ENCODE peak calls at places on chromosome 2, in five cellular contexts. One of them, this sample, is unnamed.

GRCh38 chr2:237205111-237205541 is 119.4 kb downstream of the COPS8 start:
- DNase-seq in esophagus muscularis mucosa: no peak
- DNase-seq in choroid plexus epithelial cell: no peak
- DNase-seq in Caco-2: no peak
- DNase-seq in esophagus squamous epithelium: no peak
- DNase-seq in this sample: no peak

GRCh38 chr2:39411186-39411944 is 25.7 kb downstream of the MAP4K3 start:
- DNase-seq in esophagus muscularis mucosa: no peak
- DNase-seq in esophagus squamous epithelium: no peak
- DNase-seq in choroid plexus epithelial cell: peak; percentile 75
- DNase-seq in Caco-2: no peak
- DNase-seq in this sample: peak; percentile 70

GRCh38 chr2:46805401-46805951 is 110.1 kb downstream of the MCFD2 start:
- DNase-seq in Caco-2: no peak
- DNase-seq in esophagus muscularis mucosa: peak; percentile 45
- DNase-seq in esophagus squamous epithelium: no peak
- DNase-seq in choroid plexus epithelial cell: no peak
- DNase-seq in this sample: no peak

GRCh38 chr2:174693344-174693743 is 70.9 kb downstream of the CHRNA1 start:
- DNase-seq in esophagus muscularis mucosa: no peak
- DNase-seq in esophagus squamous epithelium: no peak
- DNase-seq in Caco-2: no peak
- DNase-seq in choroid plexus epithelial cell: no peak
- DNase-seq in this sample: no peak

GRCh38 chr2:171598713-171599319 is 76.5 kb downstream of the CYBRD1 start:
- DNase-seq in Caco-2: peak; percentile 60
- DNase-seq in esophagus muscularis mucosa: peak; percentile 34
- DNase-seq in choroid plexus epithelial cell: peak; percentile 88
- DNase-seq in esophagus squamous epithelium: no peak
- DNase-seq in this sample: peak; percentile 47

GRCh38 chr2:149597050-149598013 is 9.8 kb upstream of the MMADHC start:
- DNase-seq in Caco-2: peak; percentile 55
- DNase-seq in choroid plexus epithelial cell: peak; percentile 95
- DNase-seq in esophagus muscularis mucosa: no peak
- DNase-seq in esophagus squamous epithelium: no peak
- DNase-seq in this sample: peak; percentile 50

GRCh38 chr2:80238692-80239469 is 65.7 kb downstream of the LRRTM1 start:
- DNase-seq in choroid plexus epithelial cell: peak; percentile 1
- DNase-seq in esophagus muscularis mucosa: no peak
- DNase-seq in esophagus squamous epithelium: no peak
- DNase-seq in Caco-2: peak; percentile 39
- DNase-seq in this sample: peak; percentile 28

GRCh38 chr2:231563378-231563961 is 29.2 kb upstream of the TEX44 start:
- DNase-seq in choroid plexus epithelial cell: peak; percentile 73
- DNase-seq in esophagus squamous epithelium: no peak
- DNase-seq in Caco-2: peak; percentile 64
- DNase-seq in esophagus muscularis mucosa: no peak
- DNase-seq in this sample: no peak

GRCh38 chr2:221272729-221273128 is 299.4 kb downstream of the EPHA4 start:
- DNase-seq in Caco-2: no peak
- DNase-seq in choroid plexus epithelial cell: no peak
- DNase-seq in esophagus squamous epithelium: no peak
- DNase-seq in esophagus muscularis mucosa: no peak
- DNase-seq in this sample: no peak

GRCh38 chr2:46621499-46621898 is 142.1 kb downstream of the TMEM247 start:
- DNase-seq in esophagus muscularis mucosa: no peak
- DNase-seq in Caco-2: no peak
- DNase-seq in esophagus squamous epithelium: no peak
- DNase-seq in choroid plexus epithelial cell: no peak
- DNase-seq in this sample: no peak

GRCh38 chr2:42141687-42142475 is 27.3 kb upstream of the EML4 start:
- DNase-seq in esophagus squamous epithelium: no peak
- DNase-seq in Caco-2: peak; percentile 96
- DNase-seq in choroid plexus epithelial cell: peak; percentile 89
- DNase-seq in esophagus muscularis mucosa: no peak
- DNase-seq in this sample: peak; percentile 49

GRCh38 chr2:101306410-101306809 is 2.1 kb downstream of the RNF149 start:
- DNase-seq in esophagus muscularis mucosa: no peak
- DNase-seq in choroid plexus epithelial cell: no peak
- DNase-seq in esophagus squamous epithelium: no peak
- DNase-seq in Caco-2: no peak
- DNase-seq in this sample: no peak

GRCh38 chr2:70854416-70854815 is 18.8 kb upstream of the CD207 start:
- DNase-seq in esophagus muscularis mucosa: peak; percentile 86
- DNase-seq in Caco-2: no peak
- DNase-seq in esophagus squamous epithelium: no peak
- DNase-seq in choroid plexus epithelial cell: no peak
- DNase-seq in this sample: no peak

GRCh38 chr2:179422037-179422643 is 157.5 kb upstream of the SESTD1 start:
- DNase-seq in esophagus muscularis mucosa: peak; percentile 93
- DNase-seq in Caco-2: peak; percentile 72
- DNase-seq in esophagus squamous epithelium: no peak
- DNase-seq in choroid plexus epithelial cell: peak; percentile 87
- DNase-seq in this sample: peak; percentile 83

GRCh38 chr2:160650196-160651108 is 156.8 kb upstream of the RBMS1 start:
- DNase-seq in Caco-2: no peak
- DNase-seq in choroid plexus epithelial cell: no peak
- DNase-seq in esophagus muscularis mucosa: no peak
- DNase-seq in esophagus squamous epithelium: no peak
- DNase-seq in this sample: peak; percentile 72

GRCh38 chr2:55311444-55311870 is 42.4 kb upstream of the MTIF2 start:
- DNase-seq in esophagus squamous epithelium: no peak
- DNase-seq in Caco-2: no peak
- DNase-seq in choroid plexus epithelial cell: peak; percentile 67
- DNase-seq in esophagus muscularis mucosa: no peak
- DNase-seq in this sample: no peak

GRCh38 chr2:90207454-90208058 is 1516.1 kb downstream of the RPIA start:
- DNase-seq in esophagus muscularis mucosa: no peak
- DNase-seq in Caco-2: no peak
- DNase-seq in esophagus squamous epithelium: no peak
- DNase-seq in choroid plexus epithelial cell: peak; percentile 5
- DNase-seq in this sample: no peak

GRCh38 chr2:95346236-95346737 is 49.1 kb downstream of the KCNIP3 start:
- DNase-seq in esophagus muscularis mucosa: no peak
- DNase-seq in esophagus squamous epithelium: no peak
- DNase-seq in choroid plexus epithelial cell: peak; percentile 25
- DNase-seq in Caco-2: no peak
- DNase-seq in this sample: peak; percentile 39

GRCh38 chr2:192194065-192194865 is 468 bp downstream of the TMEFF2 start:
- DNase-seq in esophagus squamous epithelium: no peak
- DNase-seq in Caco-2: no peak
- DNase-seq in choroid plexus epithelial cell: peak; percentile 31
- DNase-seq in esophagus muscularis mucosa: no peak
- DNase-seq in this sample: no peak

GRCh38 chr2:6940820-6941219 is 23.6 kb downstream of the RNF144A start:
- DNase-seq in choroid plexus epithelial cell: no peak
- DNase-seq in esophagus squamous epithelium: no peak
- DNase-seq in esophagus muscularis mucosa: peak; percentile 45
- DNase-seq in Caco-2: no peak
- DNase-seq in this sample: no peak

GRCh38 chr2:146997945-146998344 is 846.9 kb upstream of the ACVR2A start:
- DNase-seq in esophagus squamous epithelium: no peak
- DNase-seq in choroid plexus epithelial cell: no peak
- DNase-seq in esophagus muscularis mucosa: no peak
- DNase-seq in Caco-2: no peak
- DNase-seq in this sample: no peak

GRCh38 chr2:41937464-41937861 is 110.4 kb upstream of the PKDCC start:
- DNase-seq in esophagus squamous epithelium: no peak
- DNase-seq in esophagus muscularis mucosa: no peak
- DNase-seq in Caco-2: no peak
- DNase-seq in choroid plexus epithelial cell: no peak
- DNase-seq in this sample: no peak

GRCh38 chr2:74205586-74205985 is 7.2 kb downstream of the MTHFD2 start:
- DNase-seq in esophagus muscularis mucosa: no peak
- DNase-seq in Caco-2: no peak
- DNase-seq in esophagus squamous epithelium: no peak
- DNase-seq in choroid plexus epithelial cell: no peak
- DNase-seq in this sample: peak; percentile 76

GRCh38 chr2:149587950-149588487 is 444 bp upstream of the MMADHC start:
- DNase-seq in esophagus muscularis mucosa: no peak
- DNase-seq in Caco-2: no peak
- DNase-seq in choroid plexus epithelial cell: no peak
- DNase-seq in esophagus squamous epithelium: no peak
- DNase-seq in this sample: no peak

GRCh38 chr2:220221904-220222495 is 594.6 kb downstream of the SLC4A3 start:
- DNase-seq in esophagus muscularis mucosa: no peak
- DNase-seq in Caco-2: no peak
- DNase-seq in esophagus squamous epithelium: no peak
- DNase-seq in choroid plexus epithelial cell: no peak
- DNase-seq in this sample: no peak

GRCh38 chr2:121075641-121076500 is 209.1 kb downstream of the TFCP2L1 start:
- DNase-seq in choroid plexus epithelial cell: no peak
- DNase-seq in esophagus squamous epithelium: no peak
- DNase-seq in esophagus muscularis mucosa: no peak
- DNase-seq in Caco-2: peak; percentile 49
- DNase-seq in this sample: peak; percentile 30

GRCh38 chr2:222899413-222900181 is 38.8 kb downstream of the ACSL3 start:
- DNase-seq in Caco-2: peak; percentile 71
- DNase-seq in esophagus squamous epithelium: no peak
- DNase-seq in esophagus muscularis mucosa: no peak
- DNase-seq in choroid plexus epithelial cell: no peak
- DNase-seq in this sample: no peak

GRCh38 chr2:71101656-71102055 is 28.4 kb downstream of the MCEE start:
- DNase-seq in Caco-2: no peak
- DNase-seq in choroid plexus epithelial cell: peak; percentile 83
- DNase-seq in esophagus muscularis mucosa: no peak
- DNase-seq in esophagus squamous epithelium: no peak
- DNase-seq in this sample: no peak

GRCh38 chr2:174835797-174836255 is 71.6 kb upstream of the CHRNA1 start:
- DNase-seq in Caco-2: no peak
- DNase-seq in choroid plexus epithelial cell: peak; percentile 93
- DNase-seq in esophagus muscularis mucosa: no peak
- DNase-seq in esophagus squamous epithelium: no peak
- DNase-seq in this sample: no peak

GRCh38 chr2:123080331-123080730 is 944.8 kb upstream of the CNTNAP5 start:
- DNase-seq in esophagus squamous epithelium: no peak
- DNase-seq in choroid plexus epithelial cell: peak; percentile 14
- DNase-seq in esophagus muscularis mucosa: no peak
- DNase-seq in Caco-2: no peak
- DNase-seq in this sample: no peak

GRCh38 chr2:239803764-239804111 is 221.4 kb downstream of the NDUFA10 start:
- DNase-seq in esophagus muscularis mucosa: no peak
- DNase-seq in Caco-2: no peak
- DNase-seq in esophagus squamous epithelium: no peak
- DNase-seq in choroid plexus epithelial cell: no peak
- DNase-seq in this sample: no peak

GRCh38 chr2:239805043-239805329 is 220.2 kb downstream of the NDUFA10 start:
- DNase-seq in Caco-2: no peak
- DNase-seq in choroid plexus epithelial cell: no peak
- DNase-seq in esophagus muscularis mucosa: no peak
- DNase-seq in esophagus squamous epithelium: no peak
- DNase-seq in this sample: no peak

GRCh38 chr2:239803102-239803763 is 221.9 kb downstream of the NDUFA10 start:
- DNase-seq in esophagus squamous epithelium: no peak
- DNase-seq in choroid plexus epithelial cell: no peak
- DNase-seq in Caco-2: no peak
- DNase-seq in esophagus muscularis mucosa: no peak
- DNase-seq in this sample: no peak

GRCh38 chr2:239805414-239805813 is 219.7 kb downstream of the NDUFA10 start:
- DNase-seq in Caco-2: no peak
- DNase-seq in esophagus squamous epithelium: no peak
- DNase-seq in choroid plexus epithelial cell: no peak
- DNase-seq in esophagus muscularis mucosa: no peak
- DNase-seq in this sample: no peak

GRCh38 chr2:239804161-239805042 is 220.7 kb downstream of the NDUFA10 start:
- DNase-seq in esophagus muscularis mucosa: no peak
- DNase-seq in Caco-2: no peak
- DNase-seq in choroid plexus epithelial cell: no peak
- DNase-seq in esophagus squamous epithelium: no peak
- DNase-seq in this sample: no peak
- H3K4me3 ChIP-seq in esophagus muscularis mucosa: no peak overlapping the region
- H3K4me3 ChIP-seq in Caco-2: no peak overlapping the region
- H3K4me3 ChIP-seq in choroid plexus epithelial cell: no peak overlapping the region
- H3K4me3 ChIP-seq in esophagus squamous epithelium: no peak overlapping the region
- H3K4me3 ChIP-seq in this sample: no peak overlapping the region

GRCh38 chr2:229270551-229271410 is at the start of gene PID1:
- DNase-seq in esophagus muscularis mucosa: no peak
- DNase-seq in Caco-2: no peak
- DNase-seq in choroid plexus epithelial cell: peak; percentile 61
- DNase-seq in esophagus squamous epithelium: no peak
- DNase-seq in this sample: no peak
- H3K4me3 ChIP-seq in esophagus muscularis mucosa: peak within 1 kb of the TSS; percentile 68
- H3K4me3 ChIP-seq in Caco-2: peak within 1 kb of the TSS; percentile 69
- H3K4me3 ChIP-seq in choroid plexus epithelial cell: peak within 1 kb of the TSS; percentile 87
- H3K4me3 ChIP-seq in esophagus squamous epithelium: peak within 1 kb of the TSS; percentile 49
- H3K4me3 ChIP-seq in this sample: peak within 1 kb of the TSS; percentile 61

GRCh38 chr2:198186257-198186656 is 381.9 kb downstream of the PLCL1 start:
- DNase-seq in esophagus squamous epithelium: no peak
- DNase-seq in choroid plexus epithelial cell: no peak
- DNase-seq in Caco-2: no peak
- DNase-seq in esophagus muscularis mucosa: no peak
- DNase-seq in this sample: no peak

GRCh38 chr2:198188982-198189381 is 384.6 kb downstream of the PLCL1 start:
- DNase-seq in esophagus muscularis mucosa: no peak
- DNase-seq in esophagus squamous epithelium: no peak
- DNase-seq in choroid plexus epithelial cell: no peak
- DNase-seq in Caco-2: no peak
- DNase-seq in this sample: no peak
- H3K4me3 ChIP-seq in esophagus muscularis mucosa: no peak overlapping the region
- H3K4me3 ChIP-seq in esophagus squamous epithelium: no peak overlapping the region
- H3K4me3 ChIP-seq in choroid plexus epithelial cell: no peak overlapping the region
- H3K4me3 ChIP-seq in Caco-2: no peak overlapping the region
- H3K4me3 ChIP-seq in this sample: no peak overlapping the region

GRCh38 chr2:234026111-234026510 is 24.4 kb upstream of the SPP2 start:
- DNase-seq in esophagus squamous epithelium: no peak
- DNase-seq in choroid plexus epithelial cell: peak; percentile 14
- DNase-seq in Caco-2: no peak
- DNase-seq in esophagus muscularis mucosa: no peak
- DNase-seq in this sample: no peak

GRCh38 chr2:234024304-234024703 is 26.2 kb upstream of the SPP2 start:
- DNase-seq in choroid plexus epithelial cell: no peak
- DNase-seq in esophagus squamous epithelium: no peak
- DNase-seq in Caco-2: no peak
- DNase-seq in esophagus muscularis mucosa: no peak
- DNase-seq in this sample: no peak

GRCh38 chr2:234020332-234020731 is 30.2 kb upstream of the SPP2 start:
- DNase-seq in esophagus squamous epithelium: no peak
- DNase-seq in choroid plexus epithelial cell: no peak
- DNase-seq in esophagus muscularis mucosa: no peak
- DNase-seq in Caco-2: no peak
- DNase-seq in this sample: no peak

GRCh38 chr2:234025475-234025874 is 25.0 kb upstream of the SPP2 start:
- DNase-seq in esophagus squamous epithelium: no peak
- DNase-seq in Caco-2: no peak
- DNase-seq in esophagus muscularis mucosa: no peak
- DNase-seq in choroid plexus epithelial cell: peak; percentile 5
- DNase-seq in this sample: no peak

DNA sequence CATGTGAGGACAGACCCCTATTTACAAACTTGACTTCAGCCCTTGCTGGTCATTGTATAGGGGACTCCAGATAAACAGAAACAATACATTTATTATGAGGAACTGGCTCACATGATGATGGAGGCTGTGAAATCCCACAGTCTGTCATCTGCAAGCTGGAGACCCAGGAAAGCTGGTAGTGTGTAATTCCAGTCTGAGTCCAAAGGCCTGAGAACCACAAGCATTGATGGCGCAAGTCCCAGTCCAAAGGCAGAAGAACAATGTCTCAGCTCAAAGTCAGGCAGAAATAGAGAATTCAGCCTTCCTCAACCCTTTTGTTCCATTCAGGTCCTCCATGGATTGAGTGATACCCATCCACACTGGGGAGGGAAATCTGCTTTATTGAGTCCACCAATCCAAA is 28.1 kb upstream of the SPP2 start:
- DNase-seq in esophagus squamous epithelium: no peak
- DNase-seq in Caco-2: no peak
- DNase-seq in esophagus muscularis mucosa: no peak
- DNase-seq in choroid plexus epithelial cell: no peak
- DNase-seq in this sample: no peak
- H3K4me3 ChIP-seq in esophagus squamous epithelium: no peak overlapping the region
- H3K4me3 ChIP-seq in Caco-2: no peak overlapping the region
- H3K4me3 ChIP-seq in esophagus muscularis mucosa: no peak overlapping the region
- H3K4me3 ChIP-seq in choroid plexus epithelial cell: no peak overlapping the region
- H3K4me3 ChIP-seq in this sample: no peak overlapping the region